ENCODE peak calls at places on chromosome 9, in seven cellular contexts. O is hepatocyte, E is GM10248, R is progenitor cell of endocrine pancreas, G is heart right ventricle, V is astrocyte, L is ovary. Q is an unnamed sample.

GRCh38 chr9:122219856-122220672 is 8.7 kb downstream of the LHX6 start:
- DNase-seq in O (no peak), E (peak), R (no peak), G (no peak), V (no peak), L (no peak), Q (peak)

GRCh38 chr9:16487915-16488314 is 382.6 kb downstream of the BNC2 start:
- DNase-seq in O (no peak), E (no peak), R (no peak), G (no peak), V (no peak), L (no peak), Q (no peak)

GRCh38 chr9:33329996-33330395 is 39.7 kb downstream of the NFX1 start:
- DNase-seq in O (peak), E (no peak), R (no peak), G (no peak), V (peak), L (no peak), Q (no peak)

GRCh38 chr9:121870271-121870670 is 218.8 kb downstream of the DAB2IP start:
- DNase-seq in O (no peak), E (no peak), R (no peak), G (no peak), V (no peak), L (no peak), Q (peak)

GRCh38 chr9:80964374-80964773 is 725.0 kb downstream of the TLE1 start:
- DNase-seq in O (no peak), E (no peak), R (no peak), G (no peak), V (no peak), L (no peak), Q (no peak)

GRCh38 chr9:136377351-136378170 is 4.1 kb upstream of the CARD9 start:
- DNase-seq in O (no peak), E (no peak), R (no peak), G (no peak), V (no peak), L (no peak), Q (no peak)

GRCh38 chr9:127776919-127777280 is 1.6 kb downstream of the SH2D3C start:
- DNase-seq in O (no peak), E (no peak), R (no peak), G (no peak), V (no peak), L (no peak), Q (no peak)

GRCh38 chr9:76403352-76403751 is 9.1 kb upstream of the RFK start:
- DNase-seq in O (peak), E (peak), R (no peak), G (no peak), V (peak), L (no peak), Q (no peak)

GRCh38 chr9:128523199-128523925 is 18.8 kb downstream of the GLE1 start:
- DNase-seq in O (peak), E (no peak), R (no peak), G (peak), V (peak), L (peak), Q (no peak)

DNA sequence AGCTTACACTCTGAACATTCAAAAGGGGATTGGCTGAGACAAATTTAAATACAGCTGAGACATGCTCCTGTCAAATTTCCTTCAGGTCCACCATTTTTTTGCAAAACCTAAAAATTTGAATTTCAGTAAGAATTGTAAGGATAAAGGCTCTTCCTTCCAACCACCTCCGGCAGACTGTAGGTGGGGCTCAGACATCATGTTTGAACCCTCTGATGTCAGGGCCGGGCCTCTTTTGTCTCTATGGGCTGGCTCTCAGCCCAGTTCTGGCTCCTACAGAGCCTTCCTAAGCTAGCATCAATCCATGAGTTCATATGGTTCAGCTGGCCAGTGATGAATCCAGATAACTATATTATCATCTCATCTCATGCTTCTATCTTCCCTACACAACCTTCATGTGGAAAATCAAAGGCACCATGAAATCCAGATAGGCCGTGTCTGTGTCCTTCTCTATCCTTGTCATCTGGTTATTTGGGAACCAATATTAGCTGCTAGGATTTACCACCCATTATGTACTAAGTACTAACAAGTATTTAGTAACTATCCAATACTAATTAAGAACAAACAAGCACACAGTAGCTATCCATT is 44.2 kb downstream of the NIPSNAP3B start:
- DNase-seq in O (peak), E (no peak), R (no peak), G (no peak), V (peak), L (peak), Q (no peak)
- TF ChIP-seq CTCF in O (peak), E (no peak), R (peak), G (peak), V (peak), L (no peak), Q (no peak)

GRCh38 chr9:77811832-77812231 is 163.7 kb upstream of the GNA14 start:
- DNase-seq in O (no peak), E (no peak), R (no peak), G (no peak), V (no peak), L (no peak), Q (no peak)
- TF ChIP-seq CTCF in O (no peak), E (no peak), R (no peak), G (no peak), V (no peak), L (no peak), Q (no peak)

DNA sequence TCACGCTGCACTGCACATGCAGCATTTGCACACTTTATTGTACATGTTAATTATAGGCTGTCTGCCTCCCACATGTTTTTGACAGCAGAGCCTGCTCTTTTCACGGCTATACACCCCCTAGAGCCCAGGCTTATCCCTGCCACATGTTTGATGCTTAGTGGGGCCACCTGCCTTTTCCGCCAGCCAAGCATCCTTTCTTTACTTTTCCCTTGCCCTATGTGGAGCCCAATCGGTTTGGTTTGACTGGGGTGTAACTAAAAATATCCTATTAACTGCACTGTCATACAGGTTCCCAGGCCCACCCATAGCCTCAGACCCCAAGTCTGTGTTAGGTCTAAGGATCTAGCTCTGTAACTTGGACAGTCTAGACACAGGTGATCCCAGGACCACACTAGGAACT is 18.9 kb upstream of the S1PR3 start:
- DNase-seq in O (no peak), E (no peak), R (no peak), G (no peak), V (no peak), L (no peak), Q (no peak)
- TF ChIP-seq CTCF in O (no peak), E (no peak), R (no peak), G (no peak), V (no peak), L (no peak), Q (no peak)

DNA sequence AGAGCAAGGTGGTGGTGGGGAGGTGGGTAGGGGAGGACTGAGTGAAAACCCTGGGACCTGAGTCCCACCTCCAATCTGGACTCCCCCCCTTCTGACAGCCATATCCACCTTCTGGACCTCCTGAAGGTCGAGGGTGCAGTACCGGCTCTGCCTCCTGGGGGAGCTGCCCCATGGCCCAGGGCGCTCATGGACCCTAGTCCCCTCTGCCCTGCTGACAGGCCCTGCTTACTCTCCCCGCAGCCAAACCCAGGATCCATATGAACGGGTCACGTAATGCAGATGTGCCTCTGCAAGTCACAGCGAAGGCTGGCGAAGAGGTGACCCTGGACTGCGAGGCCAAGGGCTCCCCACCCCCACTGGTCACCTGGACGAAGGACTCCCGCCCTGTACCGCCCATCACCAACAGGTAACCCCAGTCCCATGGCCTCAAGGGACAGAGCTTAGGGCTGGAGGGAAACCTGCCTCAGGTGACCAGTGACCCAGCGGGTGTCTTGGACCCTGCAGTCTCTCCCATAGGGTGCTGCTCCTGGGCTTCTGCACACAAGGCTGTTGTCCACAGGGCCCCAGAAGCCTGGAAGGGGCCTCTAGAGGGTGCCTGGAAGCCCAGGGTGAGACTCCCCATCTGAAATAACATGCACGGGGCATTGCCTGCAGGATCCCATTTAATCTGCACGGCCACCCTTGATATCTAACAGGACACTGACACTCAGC is 61.7 kb downstream of the HMCN2 start:
- DNase-seq in O (no peak), E (no peak), R (no peak), G (no peak), V (no peak), L (no peak), Q (no peak)
- TF ChIP-seq CTCF in O (peak), E (peak), R (peak), G (peak), V (peak), L (no peak), Q (no peak)

DNA sequence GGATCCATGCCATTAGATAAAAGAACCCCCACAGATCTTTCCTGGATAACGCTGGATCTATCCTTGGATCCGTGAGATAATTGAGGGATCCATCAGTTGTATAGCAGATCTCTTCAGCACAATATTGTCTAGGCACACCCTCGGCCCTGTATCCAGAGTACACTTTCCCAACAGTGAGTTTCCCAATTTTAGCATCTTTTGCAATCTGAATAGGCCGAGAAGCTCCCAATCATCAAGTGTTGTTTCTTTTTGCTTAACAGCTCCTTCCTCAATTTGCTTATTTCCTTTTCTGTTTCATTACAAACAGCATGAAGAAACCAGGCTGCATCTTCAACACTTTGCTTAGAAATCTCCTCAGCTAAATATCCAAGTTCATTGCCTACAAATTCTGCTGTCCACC is 4.4 kb upstream of the SPTLC1 start:
- DNase-seq in O (no peak), E (no peak), R (no peak), G (no peak), V (no peak), L (no peak), Q (no peak)
- TF ChIP-seq CTCF in O (no peak), E (no peak), R (no peak), G (no peak), V (no peak), L (no peak), Q (no peak)

DNA sequence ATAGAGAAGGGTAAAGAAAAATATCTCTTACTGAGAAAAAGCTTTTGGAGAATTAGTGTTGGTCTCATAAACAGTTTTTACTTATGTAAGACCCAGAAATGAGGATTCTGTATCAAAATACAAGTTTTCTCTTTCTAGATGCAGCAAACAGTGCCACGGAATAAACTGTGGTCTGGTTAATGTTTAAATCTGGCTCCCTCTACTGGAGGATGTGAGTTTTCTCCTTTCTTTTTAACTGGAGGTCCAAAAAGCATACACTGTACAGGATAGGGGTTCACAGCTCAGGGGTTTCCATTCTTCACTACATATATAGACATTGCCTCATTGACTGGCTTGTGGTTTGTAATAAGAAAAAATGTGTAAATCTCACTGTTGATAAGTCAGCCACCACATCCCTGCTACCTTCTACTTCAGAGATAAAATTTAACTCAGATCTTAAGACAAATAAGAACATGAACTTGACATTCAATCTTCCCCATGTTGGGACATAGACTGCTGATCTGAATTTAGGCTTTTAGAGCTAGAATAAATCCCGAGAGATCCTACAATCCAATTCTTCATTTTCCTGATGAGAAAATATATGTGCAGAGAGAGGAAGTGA is 98.9 kb downstream of the CFAP95 start:
- DNase-seq in O (peak), E (peak), R (no peak), G (no peak), V (peak), L (no peak), Q (no peak)
- TF ChIP-seq CTCF in O (peak), E (peak), R (peak), G (peak), V (peak), L (no peak), Q (no peak)

Q was measured in lower leg skin.